ENCODE peak calls at places on chromosomes 6 and 20, in four cellular contexts. S, H, V and Q are unnamed samples.

GRCh38 chr6:169564453-169565240 is 137.2 kb downstream of the WDR27 start:
- DNase-seq in S (no peak), H (no peak), V (no peak), Q (no peak)

GRCh38 chr6:111628117-111628866 is 22.6 kb upstream of the TRAF3IP2 start:
- DNase-seq in S (no peak), H (no peak), V (peak; percentile 71), Q (peak; percentile 81)

GRCh38 chr6:109239918-109240321 is 142.3 kb downstream of the CD164 start:
- DNase-seq in S (no peak), H (no peak), V (no peak), Q (no peak)

GRCh38 chr6:68225729-68226128 is 409.4 kb upstream of the ADGRB3 start:
- DNase-seq in S (no peak), H (no peak), V (no peak), Q (no peak)

GRCh38 chr6:147906361-147906760 is 397.9 kb downstream of the SAMD5 start:
- DNase-seq in S (no peak), H (no peak), V (no peak), Q (no peak)

GRCh38 chr6:324116-324728 is 31.9 kb downstream of the DUSP22 start:
- DNase-seq in S (peak; percentile 8), H (peak; percentile 57), V (no peak), Q (no peak)

GRCh38 chr6:46174904-46175303 is 4.1 kb upstream of the ENPP5 start:
- DNase-seq in S (no peak), H (no peak), V (no peak), Q (no peak)

GRCh38 chr20:25040438-25040831 is 17.5 kb downstream of the ACSS1 start:
- DNase-seq in S (peak; percentile 48), H (no peak), V (peak; percentile 93), Q (peak; percentile 86)

GRCh38 chr6:167397712-167398111 is 72.8 kb downstream of the TTLL2 start:
- DNase-seq in S (no peak), H (no peak), V (no peak), Q (no peak)

GRCh38 chr6:116533233-116533957 is 12.1 kb downstream of the TRAPPC3L start:
- DNase-seq in S (no peak), H (peak; percentile 79), V (peak; percentile 11), Q (no peak)

DNA sequence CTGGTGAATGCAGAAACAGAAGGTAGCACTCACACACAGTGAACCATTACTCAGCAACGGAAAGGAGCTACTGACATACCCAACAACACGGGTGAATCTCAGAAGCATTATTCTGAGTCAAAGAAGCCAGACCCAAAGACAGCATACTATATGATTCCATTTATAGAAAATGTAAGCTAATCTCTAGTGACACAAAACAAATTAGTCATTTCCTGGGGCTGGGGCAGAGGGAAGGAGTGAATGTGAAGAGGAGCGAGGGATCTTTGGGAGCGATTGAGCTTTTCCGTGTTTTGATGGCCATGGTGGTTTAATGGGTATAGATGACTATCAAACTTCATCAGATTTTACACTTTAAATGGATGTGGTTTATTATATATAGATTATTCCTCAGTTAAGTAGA is 614.6 kb downstream of the DHX35 start:
- DNase-seq in S (no peak), H (no peak), V (no peak), Q (no peak)
- H3K4me3 ChIP-seq in S (no peak overlapping the region), H (no peak overlapping the region), V (no peak overlapping the region), Q (no peak overlapping the region)

GRCh38 chr6:36419295-36419694 is 23.4 kb downstream of the PXT1 start:
- DNase-seq in S (no peak), H (no peak), V (no peak), Q (no peak)

GRCh38 chr6:36427781-36428345 is 14.8 kb downstream of the PXT1 start:
- DNase-seq in S (no peak), H (no peak), V (peak; percentile 53), Q (peak; percentile 53)

GRCh38 chr6:36426622-36427021 is 16.0 kb downstream of the PXT1 start:
- DNase-seq in S (no peak), H (no peak), V (no peak), Q (no peak)

GRCh38 chr6:36422714-36423100 is 19.9 kb downstream of the PXT1 start:
- DNase-seq in S (no peak), H (no peak), V (no peak), Q (no peak)

GRCh38 chr6:36423101-36423824 is 19.4 kb downstream of the PXT1 start:
- DNase-seq in S (peak; percentile 99), H (peak; percentile 100), V (peak; percentile 98), Q (peak; percentile 96)
- TF ChIP-seq CTCF in S (peak; percentile 81), H (peak; percentile 74), V (peak; percentile 63), Q (peak; percentile 57)

GRCh38 chr20:21516861-21517565 is 3.1 kb upstream of the NKX2-2 start:
- DNase-seq in S (no peak), H (peak; percentile 78), V (no peak), Q (no peak)
- H3K4me3 ChIP-seq in S (no peak overlapping the region), H (peak overlapping the region; percentile 62), V (no peak overlapping the region), Q (no peak overlapping the region)

DNA sequence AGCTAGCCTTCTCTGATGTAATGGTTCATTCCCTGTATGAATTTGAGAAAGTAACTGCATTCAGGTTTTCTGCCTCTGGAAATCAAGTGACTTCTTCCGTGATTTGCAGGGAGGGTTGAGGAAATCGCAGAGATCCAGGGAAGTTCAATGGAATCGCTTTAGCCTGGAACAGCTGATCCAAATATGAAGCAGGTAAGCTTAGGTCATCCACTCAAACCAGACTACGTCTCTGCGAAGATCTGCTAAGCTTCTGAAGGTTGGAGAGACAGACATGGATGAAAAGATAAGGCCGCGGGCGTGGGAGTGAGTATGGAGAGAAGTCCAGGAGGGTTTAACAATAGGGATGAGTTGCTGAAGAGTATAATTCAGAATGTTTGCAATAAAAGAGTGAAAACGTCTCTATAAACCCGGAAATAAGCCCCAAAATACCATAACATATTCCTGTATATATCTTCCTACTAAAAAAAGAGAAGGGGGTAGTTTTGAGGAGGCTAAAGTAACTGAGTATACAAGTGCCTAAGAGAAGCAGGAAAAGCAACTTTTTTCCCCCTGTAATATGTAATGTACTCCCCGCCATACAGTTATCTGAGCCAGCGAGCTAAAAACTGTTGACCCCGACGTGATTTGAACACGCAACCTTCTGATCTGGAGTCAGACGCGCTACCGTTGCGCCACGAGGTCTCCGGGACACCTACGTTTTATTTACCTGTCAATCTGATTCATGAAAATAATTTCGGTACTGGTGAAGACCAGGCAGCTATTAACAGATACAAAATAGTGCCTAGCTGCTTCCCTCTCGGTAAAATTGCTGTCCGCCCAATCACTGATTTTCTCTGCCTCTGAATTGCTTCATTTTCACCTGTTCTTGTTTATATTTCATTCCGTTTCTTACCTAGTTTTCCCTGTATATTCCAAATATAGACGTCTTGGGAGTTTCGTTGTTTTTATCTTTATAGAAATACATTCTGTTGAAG is 33.9 kb upstream of the BTN3A2 start:
- DNase-seq in S (no peak), H (peak; percentile 86), V (peak; percentile 21), Q (peak; percentile 12)
- TF ChIP-seq CTCF in S (no peak), H (no peak), V (no peak), Q (no peak)

GRCh38 chr20:62980970-62981369 is 25.8 kb downstream of the BHLHE23 start:
- DNase-seq in S (no peak), H (no peak), V (no peak), Q (peak; percentile 6)
- H3K4me3 ChIP-seq in S (no peak overlapping the region), H (no peak overlapping the region), V (no peak overlapping the region), Q (no peak overlapping the region)

DNA sequence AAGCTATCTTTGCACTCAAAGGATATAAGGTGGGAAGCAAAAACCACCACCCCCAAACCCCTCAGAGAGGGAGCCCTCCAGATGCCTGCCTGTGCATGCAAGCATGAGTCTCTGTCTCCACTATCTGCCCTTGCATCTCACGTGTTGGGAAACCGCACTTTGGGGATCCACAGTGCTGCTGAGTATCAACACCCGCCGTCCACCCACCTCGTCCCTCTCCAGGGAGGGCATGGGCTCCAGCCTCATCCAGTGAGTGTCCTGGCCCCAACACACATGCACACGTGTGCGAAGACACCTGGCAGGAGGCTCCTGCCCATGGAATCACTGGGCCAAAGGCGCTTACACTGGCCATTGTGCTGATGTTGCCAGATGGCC is 3.5 kb upstream of the YTHDF1 start:
- DNase-seq in S (no peak), H (no peak), V (no peak), Q (no peak)
- TF ChIP-seq CTCF in S (no peak), H (no peak), V (no peak), Q (no peak)

GRCh38 chr20:38252292-38253288 is 7.9 kb downstream of the KIAA1755 start:
- DNase-seq in S (no peak), H (peak; percentile 74), V (no peak), Q (no peak)
- H3K4me3 ChIP-seq in S (no peak overlapping the region), H (no peak overlapping the region), V (no peak overlapping the region), Q (no peak overlapping the region)